ENCODE peak calls at places on chromosomes 1 and 21, in six cellular contexts. I, O, R, N, W and T are unnamed samples.

GRCh38 chr1:17643861-17644703 is 104.6 kb downstream of the ARHGEF10L start:
- DNase-seq in I (no peak), O (no peak), R (no peak), N (no peak), W (no peak), T (no peak)

GRCh38 chr1:212070720-212071302 is 35.3 kb downstream of the DTL start:
- DNase-seq in I (no peak), O (no peak), R (no peak), N (peak), W (no peak), T (no peak)

GRCh38 chr1:41439234-41439633 is 45.2 kb downstream of the EDN2 start:
- DNase-seq in I (no peak), O (no peak), R (no peak), N (no peak), W (no peak), T (no peak)

GRCh38 chr1:6276765-6277555 is 16.1 kb upstream of the GPR153 start:
- DNase-seq in I (no peak), O (peak), R (no peak), N (no peak), W (no peak), T (no peak)

GRCh38 chr1:35563166-35563565 is 5.6 kb downstream of the NCDN start:
- DNase-seq in I (no peak), O (no peak), R (no peak), N (no peak), W (no peak), T (no peak)

GRCh38 chr1:233140974-233141373 is 154.6 kb downstream of the PCNX2 start:
- DNase-seq in I (no peak), O (no peak), R (no peak), N (no peak), W (no peak), T (no peak)

GRCh38 chr1:86933562-86934377 is 19.3 kb downstream of the HS2ST1 start:
- DNase-seq in I (no peak), O (no peak), R (no peak), N (peak), W (no peak), T (no peak)

GRCh38 chr1:10909697-10910489 is 102.6 kb upstream of the TARDBP start:
- DNase-seq in I (peak), O (peak), R (no peak), N (peak), W (no peak), T (peak)

GRCh38 chr1:63322248-63322943 is at the start of gene FOXD3:
- DNase-seq in I (no peak), O (peak), R (no peak), N (no peak), W (no peak), T (no peak)

GRCh38 chr21:33844890-33845205 is 70.8 kb downstream of the ATP5PO start:
- DNase-seq in I (no peak), O (no peak), R (no peak), N (no peak), W (no peak), T (no peak)

GRCh38 chr1:27298632-27299384 is 23.2 kb upstream of the TMEM222 start:
- DNase-seq in I (no peak), O (no peak), R (no peak), N (no peak), W (no peak), T (no peak)

GRCh38 chr1:30680429-30680828 is 43.0 kb downstream of the MATN1 start:
- DNase-seq in I (no peak), O (no peak), R (no peak), N (no peak), W (no peak), T (no peak)

GRCh38 chr1:67713071-67713806 is 28.2 kb downstream of the GADD45A start:
- DNase-seq in I (no peak), O (peak), R (no peak), N (peak), W (no peak), T (no peak)

GRCh38 chr1:16013220-16013907 is 4.5 kb downstream of the HSPB7 start:
- DNase-seq in I (no peak), O (peak), R (peak), N (peak), W (no peak), T (no peak)

GRCh38 chr21:44420416-44421205 is 34.7 kb upstream of the LRRC3 start:
- DNase-seq in I (no peak), O (no peak), R (no peak), N (no peak), W (no peak), T (no peak)

GRCh38 chr21:27425574-27425973 is 458.7 kb upstream of the ADAMTS5 start:
- DNase-seq in I (no peak), O (no peak), R (no peak), N (no peak), W (no peak), T (no peak)

GRCh38 chr1:16293568-16293967 is 56.6 kb upstream of the CPLANE2 start:
- DNase-seq in I (no peak), O (no peak), R (no peak), N (no peak), W (no peak), T (no peak)

GRCh38 chr21:44428281-44428942 is 26.9 kb upstream of the LRRC3 start:
- DNase-seq in I (no peak), O (peak), R (no peak), N (peak), W (peak), T (no peak)

GRCh38 chr21:26715878-26716506 is 129.2 kb downstream of the ADAMTS1 start:
- DNase-seq in I (peak), O (peak), R (no peak), N (peak), W (no peak), T (peak)

GRCh38 chr21:45640888-45641479 is 2.5 kb upstream of the PCBP3 start:
- DNase-seq in I (no peak), O (no peak), R (peak), N (no peak), W (no peak), T (no peak)

GRCh38 chr21:36694593-36695282 is 4.2 kb upstream of the SIM2 start:
- DNase-seq in I (peak), O (no peak), R (no peak), N (no peak), W (no peak), T (no peak)

GRCh38 chr1:10033359-10033845 is 644 bp downstream of the UBE4B start:
- DNase-seq in I (no peak), O (peak), R (no peak), N (peak), W (no peak), T (peak)

GRCh38 chr21:45538381-45539045 is 3.7 kb downstream of the SLC19A1 start:
- DNase-seq in I (no peak), O (no peak), R (no peak), N (no peak), W (no peak), T (no peak)

GRCh38 chr1:53524428-53525400 is 65.5 kb downstream of the DMRTB1 start:
- DNase-seq in I (no peak), O (no peak), R (no peak), N (no peak), W (no peak), T (no peak)

GRCh38 chr21:38804617-38805281 is 980 bp upstream of the ETS2 start:
- DNase-seq in I (no peak), O (peak), R (no peak), N (no peak), W (no peak), T (no peak)

GRCh38 chr1:186102559-186103148 is 272.4 kb downstream of the TPR start:
- DNase-seq in I (no peak), O (no peak), R (no peak), N (no peak), W (no peak), T (no peak)

GRCh38 chr1:192986110-192986747 is 72.9 kb downstream of the UCHL5 start:
- DNase-seq in I (no peak), O (peak), R (no peak), N (no peak), W (no peak), T (no peak)

GRCh38 chr1:15100369-15101111 is 53.0 kb upstream of the TMEM51 start:
- DNase-seq in I (peak), O (peak), R (no peak), N (peak), W (peak), T (peak)

GRCh38 chr1:194103516-194104246 is 917.3 kb upstream of the B3GALT2 start:
- DNase-seq in I (no peak), O (no peak), R (no peak), N (no peak), W (no peak), T (no peak)

GRCh38 chr1:222233441-222234180 is 314.3 kb downstream of the HHIPL2 start:
- DNase-seq in I (no peak), O (no peak), R (no peak), N (no peak), W (no peak), T (no peak)

GRCh38 chr1:145784409-145784808 is 39.5 kb downstream of the RNF115 start:
- DNase-seq in I (no peak), O (no peak), R (no peak), N (no peak), W (no peak), T (no peak)

GRCh38 chr21:39348355-39349210 is at the start of gene HMGN1:
- DNase-seq in I (peak), O (peak), R (peak), N (peak), W (no peak), T (peak)

GRCh38 chr1:151211972-151212705 is 13.8 kb downstream of the PIP5K1A start:
- DNase-seq in I (no peak), O (no peak), R (no peak), N (no peak), W (no peak), T (no peak)

GRCh38 chr1:207815913-207816312 is 64.1 kb downstream of the CD46 start:
- DNase-seq in I (no peak), O (no peak), R (no peak), N (no peak), W (no peak), T (no peak)

GRCh38 chr1:233279971-233280370 is 15.6 kb downstream of the PCNX2 start:
- DNase-seq in I (no peak), O (no peak), R (no peak), N (no peak), W (no peak), T (no peak)

GRCh38 chr1:192925609-192926008 is 116.8 kb downstream of the RGS2 start:
- DNase-seq in I (no peak), O (no peak), R (no peak), N (no peak), W (no peak), T (no peak)

GRCh38 chr1:116138277-116138792 is 27.1 kb downstream of the MAB21L3 start:
- DNase-seq in I (no peak), O (no peak), R (no peak), N (no peak), W (no peak), T (no peak)

GRCh38 chr1:32013386-32014198 is at the start of gene KHDRBS1:
- DNase-seq in I (peak), O (peak), R (peak), N (peak), W (peak), T (peak)

GRCh38 chr1:12464028-12464427 is 154.0 kb downstream of the DHRS3 start:
- DNase-seq in I (no peak), O (no peak), R (no peak), N (no peak), W (no peak), T (no peak)

GRCh38 chr1:25895365-25895990 is 10.7 kb downstream of the STMN1 start:
- DNase-seq in I (peak), O (peak), R (no peak), N (peak), W (peak), T (peak)
- TF ChIP-seq POLR2AphosphoS5 in I (no peak), O (peak), R (no peak), N (no peak), W (no peak), T (no peak)

DNA sequence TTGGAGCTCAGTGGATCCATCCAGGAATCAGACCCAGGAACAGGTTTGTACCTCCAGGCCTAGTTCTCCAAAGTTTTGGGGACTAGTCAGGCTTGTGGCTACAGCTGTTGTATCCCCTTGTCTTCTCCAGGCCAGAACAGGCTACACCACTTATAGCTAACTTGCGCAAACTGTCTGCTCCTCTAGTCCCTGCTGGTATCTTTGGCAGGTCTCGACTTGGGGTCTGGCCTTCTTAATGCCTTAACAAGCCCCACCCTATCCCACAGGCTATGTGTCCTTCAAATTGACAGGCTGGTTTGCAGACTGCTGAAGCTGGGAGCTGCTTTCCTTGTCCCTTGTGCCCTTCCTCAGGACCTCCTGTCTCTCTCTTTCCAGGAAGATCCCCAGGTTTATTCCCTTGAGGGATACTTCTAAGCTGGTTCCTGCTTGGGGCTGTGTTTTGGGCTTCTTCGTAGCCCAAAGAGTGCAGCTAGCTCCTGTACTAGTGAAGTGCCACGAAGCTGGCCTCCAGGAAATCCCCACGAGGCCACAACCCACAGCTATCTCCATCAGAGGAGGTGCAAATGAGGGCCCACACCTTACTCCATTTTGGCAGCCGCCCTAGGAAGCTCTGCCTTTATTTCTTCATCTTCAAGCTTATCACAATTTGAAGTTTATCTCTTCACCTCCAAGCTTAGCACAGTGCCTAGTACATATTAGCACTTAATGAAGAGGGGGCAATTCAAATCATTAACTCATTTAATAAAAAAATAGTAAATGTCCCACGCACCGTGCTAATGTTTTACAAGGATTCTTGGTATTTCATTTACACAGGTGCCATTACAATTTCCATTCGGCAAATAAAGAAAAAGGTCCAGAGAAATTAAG is 683 bp upstream of the DMAP1 start:
- DNase-seq in I (no peak), O (peak), R (peak), N (no peak), W (no peak), T (no peak)
- TF ChIP-seq TAF1 in I (no peak), O (no peak), R (no peak), N (no peak), W (no peak), T (no peak)

GRCh38 chr1:157700305-157700704 is 264 bp downstream of the FCRL3 start:
- DNase-seq in I (no peak), O (no peak), R (no peak), N (no peak), W (no peak), T (no peak)
- TF ChIP-seq POLR2A in I (no peak), O (no peak), R (no peak), N (no peak), W (no peak), T (no peak)

GRCh38 chr1:80036690-80037432 is 1030.3 kb upstream of the ADGRL4 start:
- DNase-seq in I (no peak), O (no peak), R (no peak), N (no peak), W (no peak), T (no peak)
- TF ChIP-seq POLR2AphosphoS5 in I (no peak), O (no peak), R (no peak), N (no peak), W (no peak), T (no peak)